ENCODE peak calls at places on chromosome 2, in nine cellular contexts. N is HepG2, Q is psoas muscle, Y is sigmoid colon, O is astrocyte of the spinal cord, K is spleen, M is coronary artery, R is fibroblast of the aortic adventitia, A is upper lobe of right lung. D is an unnamed sample.

GRCh38 chr2:17413031-17413430 is 105.2 kb downstream of the RAD51AP2 start:
- DNase-seq in O (peak), N (no peak), K (no peak), R (peak), Y (no peak), Q (no peak), A (no peak), M (no peak), D (no peak)

GRCh38 chr2:71785550-71785951 is 332.2 kb downstream of the DYSF start:
- DNase-seq in K (peak), M (peak), A (no peak), Q (peak), R (no peak), N (no peak), O (no peak), Y (no peak), D (peak)

GRCh38 chr2:65574911-65575444 is 142.6 kb upstream of the SPRED2 start:
- DNase-seq in R (no peak), Q (no peak), M (no peak), N (no peak), O (no peak), A (no peak), K (peak), Y (no peak), D (peak)

GRCh38 chr2:64260817-64261216 is 116.6 kb upstream of the PELI1 start:
- DNase-seq in M (no peak), O (no peak), N (no peak), K (peak), R (no peak), Q (no peak), Y (peak), A (peak), D (peak)

GRCh38 chr2:9897331-9897737 is 54.1 kb downstream of the TAF1B start:
- DNase-seq in K (no peak), M (no peak), R (peak), Q (peak), A (no peak), Y (peak), N (no peak), O (peak), D (no peak)

GRCh38 chr2:166891727-166892126 is 3.4 kb downstream of the XIRP2 start:
- DNase-seq in Y (no peak), Q (no peak), A (no peak), M (no peak), R (no peak), N (no peak), K (no peak), O (no peak), D (no peak)

GRCh38 chr2:226799211-226799975 is at the start of gene IRS1:
- DNase-seq in Y (peak), K (peak), N (peak), Q (peak), R (peak), O (peak), M (peak), A (peak), D (peak)

GRCh38 chr2:12110074-12110473 is 363.6 kb downstream of the LPIN1 start:
- DNase-seq in M (no peak), K (no peak), Q (no peak), N (no peak), O (peak), R (peak), A (no peak), Y (no peak), D (no peak)

GRCh38 chr2:238168196-238168815 is 9.5 kb downstream of the ERFE start:
- DNase-seq in Q (no peak), R (no peak), K (no peak), O (no peak), A (peak), N (no peak), Y (no peak), M (peak), D (no peak)

GRCh38 chr2:152580722-152581121 is 136.5 kb downstream of the PRPF40A start:
- DNase-seq in N (no peak), A (no peak), K (no peak), O (peak), Y (no peak), Q (no peak), M (no peak), R (peak), D (no peak)

GRCh38 chr2:235642446-235643107 is 148.7 kb downstream of the AGAP1 start:
- DNase-seq in K (no peak), Y (no peak), R (peak), N (no peak), Q (no peak), O (peak), A (no peak), M (no peak), D (no peak)

GRCh38 chr2:123695449-123695848 is 329.6 kb upstream of the CNTNAP5 start:
- DNase-seq in R (no peak), A (no peak), K (no peak), N (no peak), M (no peak), Y (no peak), O (no peak), Q (no peak), D (no peak)

GRCh38 chr2:208546860-208547650 is 140.5 kb downstream of the PTH2R start:
- DNase-seq in R (no peak), Y (no peak), K (no peak), Q (no peak), M (no peak), O (no peak), N (no peak), A (no peak), D (no peak)

GRCh38 chr2:10614940-10615339 is 74.8 kb downstream of the NOL10 start:
- DNase-seq in O (no peak), K (no peak), M (no peak), A (no peak), Y (no peak), N (no peak), Q (no peak), R (no peak), D (no peak)

GRCh38 chr2:160522951-160523700 is 29.5 kb upstream of the RBMS1 start:
- DNase-seq in Y (no peak), K (no peak), A (no peak), M (no peak), N (no peak), R (peak), Q (no peak), O (peak), D (no peak)

GRCh38 chr2:69386376-69386775 is 651 bp downstream of the GFPT1 start:
- DNase-seq in R (no peak), Q (no peak), M (no peak), A (no peak), Y (no peak), K (no peak), N (peak), O (no peak), D (no peak)

GRCh38 chr2:207502799-207503198 is 27.0 kb upstream of the CREB1 start:
- DNase-seq in N (no peak), R (no peak), O (no peak), M (no peak), Y (no peak), Q (no peak), K (no peak), A (no peak), D (no peak)

GRCh38 chr2:27262379-27263286 is at the start of gene SLC30A3:
- DNase-seq in Y (peak), R (no peak), M (no peak), K (peak), Q (peak), N (no peak), A (peak), O (no peak), D (peak)

GRCh38 chr2:51290725-51291124 is 258.8 kb upstream of the NRXN1 start:
- DNase-seq in Q (no peak), Y (no peak), K (no peak), O (peak), A (no peak), M (no peak), R (peak), N (no peak), D (no peak)

GRCh38 chr2:27638709-27639108 is 9.9 kb downstream of the GPN1 start:
- DNase-seq in A (no peak), R (peak), N (no peak), Q (no peak), O (peak), Y (no peak), M (no peak), K (no peak), D (no peak)

GRCh38 chr2:158735822-158736580 is 59.1 kb upstream of the DAPL1 start:
- DNase-seq in M (no peak), A (no peak), R (no peak), N (peak), O (no peak), Y (no peak), Q (no peak), K (no peak), D (no peak)

GRCh38 chr2:149015926-149016563 is 22.5 kb upstream of the LYPD6B start:
- DNase-seq in R (no peak), Q (no peak), A (no peak), M (no peak), K (no peak), O (no peak), Y (no peak), N (no peak), D (no peak)

GRCh38 chr2:31922542-31923408 is 88.0 kb downstream of the MEMO1 start:
- DNase-seq in A (no peak), K (no peak), M (no peak), Q (no peak), N (no peak), O (no peak), R (no peak), Y (no peak), D (no peak)

GRCh38 chr2:196989496-196989895 is 63.0 kb upstream of the PGAP1 start:
- DNase-seq in K (no peak), Y (no peak), A (no peak), M (no peak), Q (no peak), O (no peak), R (no peak), N (no peak), D (no peak)

GRCh38 chr2:120439637-120440384 is 93.9 kb downstream of the INHBB start:
- DNase-seq in A (no peak), O (no peak), Y (no peak), N (peak), M (peak), R (no peak), Q (no peak), K (no peak), D (no peak)

GRCh38 chr2:241810304-241811208 is 1.6 kb downstream of the NEU4 start:
- DNase-seq in Y (peak), R (no peak), Q (peak), M (peak), N (no peak), K (peak), A (peak), O (no peak), D (peak)

GRCh38 chr2:221787561-221787960 is 215.5 kb upstream of the EPHA4 start:
- DNase-seq in Y (no peak), R (no peak), A (no peak), K (no peak), O (no peak), N (no peak), M (no peak), Q (no peak), D (no peak)

GRCh38 chr2:191892391-191892790 is 45.5 kb upstream of the CAVIN2 start:
- DNase-seq in M (no peak), K (no peak), A (no peak), R (peak), N (no peak), O (peak), Q (no peak), Y (no peak), D (no peak)

GRCh38 chr2:24489942-24490673 is 946 bp upstream of the NCOA1 start:
- DNase-seq in O (peak), N (peak), K (no peak), Y (peak), M (no peak), Q (no peak), A (no peak), R (no peak), D (peak)

DNA sequence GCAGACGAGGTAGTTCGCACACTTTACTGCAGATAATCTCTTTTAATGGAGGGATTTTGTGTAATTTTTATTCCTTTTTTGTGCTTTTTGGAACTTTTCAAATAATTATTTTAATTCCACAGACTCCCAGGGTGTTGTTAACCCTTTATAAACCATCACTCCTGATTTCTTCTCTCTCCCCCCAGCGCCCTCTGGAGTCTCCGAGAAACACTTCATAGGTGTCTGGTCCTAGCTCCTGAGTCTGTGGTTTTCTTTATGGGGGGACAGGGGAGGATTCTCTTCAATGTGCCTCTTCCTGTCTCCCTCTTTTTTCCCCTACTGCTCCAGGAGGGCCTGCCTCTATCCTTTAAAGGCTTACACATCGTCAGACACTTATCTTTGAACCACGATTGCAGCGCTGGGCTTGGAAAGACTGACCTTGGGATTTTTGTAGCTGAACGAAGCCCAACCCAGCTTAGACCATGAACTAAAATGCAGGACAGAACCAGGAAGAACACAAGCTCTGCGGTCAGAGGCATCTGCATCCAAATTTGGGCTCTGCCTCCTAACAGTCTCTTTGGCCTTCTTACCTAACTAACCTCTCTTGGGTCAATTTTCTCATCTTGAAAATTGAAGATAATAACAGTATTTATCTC is 7.1 kb upstream of the PKDCC start:
- DNase-seq in R (peak), A (no peak), Q (no peak), O (no peak), N (no peak), M (peak), Y (no peak), K (no peak), D (peak)
- TF ChIP-seq CTCF in R (no peak), A (no peak), Q (no peak), O (no peak), N (peak), M (no peak), Y (no peak), K (no peak), D (peak)

GRCh38 chr2:36964496-36965058 is 1.8 kb downstream of the STRN start:
- DNase-seq in M (no peak), K (no peak), A (no peak), N (no peak), R (peak), Q (no peak), Y (no peak), O (no peak), D (no peak)
- H3K4me3 ChIP-seq in M (peak), K (no peak), A (peak), N (peak), R (peak), Q (peak), Y (no peak), O (no peak), D (peak)

DNA sequence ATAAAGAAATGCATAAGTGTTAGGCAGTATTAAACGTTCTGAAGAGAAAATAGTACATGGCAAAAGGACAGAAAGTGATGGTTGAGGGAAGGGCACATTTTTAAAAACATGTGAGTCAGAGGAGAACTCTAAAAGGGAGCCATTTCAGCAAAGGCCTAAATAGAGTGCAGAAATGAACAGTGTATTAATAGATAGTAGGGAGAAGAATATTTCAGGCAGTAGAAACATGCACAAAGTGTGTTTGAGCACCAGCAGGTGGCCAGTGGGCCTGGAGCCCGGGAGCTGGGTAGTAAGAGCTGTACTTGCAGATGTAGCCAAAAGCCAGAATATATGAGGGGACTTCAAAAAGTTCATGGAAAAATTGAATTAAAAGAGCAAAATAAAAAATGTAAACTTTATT is 288.1 kb upstream of the FIGN start:
- DNase-seq in Q (no peak), O (peak), K (no peak), A (peak), M (no peak), N (no peak), R (no peak), Y (no peak), D (no peak)
- TF ChIP-seq CTCF in Q (no peak), O (peak), K (no peak), A (no peak), M (no peak), N (no peak), R (no peak), Y (no peak), D (no peak)

GRCh38 chr2:128086244-128086643 is 4.8 kb upstream of the UGGT1 start:
- DNase-seq in O (no peak), N (peak), Q (no peak), R (no peak), A (no peak), Y (no peak), M (no peak), K (no peak), D (no peak)
- H3K4me3 ChIP-seq in O (no peak), N (no peak), Q (no peak), R (no peak), A (no peak), Y (no peak), M (no peak), K (no peak), D (no peak)

GRCh38 chr2:233638836-233639235 is 2.6 kb downstream of the UGT1A10 start:
- DNase-seq in Y (no peak), Q (no peak), R (no peak), N (no peak), A (no peak), K (no peak), O (no peak), M (no peak), D (no peak)

GRCh38 chr2:233639860-233640259 is 3.6 kb downstream of the UGT1A10 start:
- DNase-seq in R (no peak), K (no peak), O (no peak), N (no peak), A (no peak), Q (no peak), M (no peak), Y (no peak), D (no peak)

DNA sequence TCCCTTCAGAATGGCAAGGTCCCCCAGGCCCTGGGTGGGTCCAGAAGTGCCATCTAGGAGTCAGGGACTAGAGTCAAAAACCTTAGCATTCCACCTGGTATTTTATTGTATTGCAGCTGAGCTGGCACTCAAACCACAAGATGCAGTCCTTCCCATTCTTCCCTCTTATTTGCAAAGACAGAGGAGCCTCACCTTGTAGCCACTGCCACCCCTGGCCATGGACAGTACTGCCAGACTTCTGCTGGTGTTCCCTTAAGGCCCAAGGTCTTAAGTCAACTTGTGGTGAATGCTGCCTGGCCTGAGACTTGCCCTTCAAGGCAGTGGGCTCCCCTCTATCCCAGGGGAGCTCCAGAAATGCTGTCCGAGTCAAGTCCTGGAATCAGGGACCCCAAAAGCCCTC is 6.9 kb downstream of the UGT1A10 start:
- DNase-seq in O (no peak), K (no peak), Y (no peak), Q (no peak), N (peak), A (no peak), R (peak), M (no peak), D (peak)
- TF ChIP-seq CTCF in O (peak), K (no peak), Y (no peak), Q (no peak), N (peak), A (no peak), R (peak), M (no peak), D (peak)

GRCh38 chr2:178219247-178219646 is 24.9 kb downstream of the OSBPL6 start:
- DNase-seq in O (no peak), Y (no peak), N (no peak), K (no peak), A (no peak), Q (no peak), R (no peak), M (no peak), D (no peak)
- H3K4me3 ChIP-seq in O (no peak), Y (no peak), N (no peak), K (no peak), A (no peak), Q (no peak), R (no peak), M (no peak), D (no peak)

DNA sequence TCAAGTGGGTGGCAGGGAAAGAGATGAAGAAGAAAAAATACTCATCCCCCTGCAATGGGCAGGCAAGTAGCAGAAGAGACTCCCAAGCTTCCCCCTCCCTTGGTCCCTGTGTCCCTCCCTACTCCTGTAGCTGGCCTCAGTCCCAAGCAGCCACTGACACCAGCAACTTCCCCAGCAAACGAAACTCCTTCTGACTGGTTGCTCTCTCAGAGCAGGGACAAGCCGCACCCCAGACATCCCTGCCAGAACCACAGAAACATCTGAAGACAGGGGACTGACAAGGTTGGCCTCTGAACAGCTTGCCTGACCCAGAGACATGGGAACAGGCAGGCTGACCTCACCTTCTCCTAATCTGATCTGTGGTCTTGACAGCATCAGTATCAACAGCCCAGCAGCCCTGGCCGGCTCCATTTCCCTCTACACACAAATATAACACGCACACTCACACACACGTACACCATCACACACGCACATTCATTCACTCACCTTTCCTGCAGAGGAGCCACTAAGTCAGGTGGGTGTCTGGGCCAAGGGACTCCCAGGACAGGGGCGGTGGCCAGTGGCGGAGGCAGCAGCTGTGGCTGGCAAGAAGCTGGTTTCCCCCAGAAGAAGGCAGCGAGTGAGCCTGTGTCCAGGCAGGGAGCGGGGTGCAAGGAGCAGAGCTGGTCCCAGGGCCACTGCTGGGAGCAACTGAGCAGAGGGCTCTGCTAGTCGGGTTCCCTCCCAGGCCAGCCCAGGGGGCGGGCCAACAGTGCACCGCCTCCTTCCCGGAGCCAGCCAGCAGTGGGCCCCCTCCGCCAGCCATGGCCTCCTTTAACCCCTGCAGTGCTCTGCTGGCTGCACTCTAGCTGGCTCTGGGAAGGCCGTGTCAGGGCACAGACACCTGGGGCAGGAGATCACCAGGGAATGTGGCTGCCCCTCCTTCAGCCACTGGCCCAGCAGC is 59.1 kb downstream of the TNS1 start:
- DNase-seq in M (peak), K (peak), R (peak), Y (peak), O (peak), N (peak), A (peak), Q (peak), D (peak)
- TF ChIP-seq CTCF in M (no peak), K (no peak), R (peak), Y (no peak), O (peak), N (peak), A (peak), Q (peak), D (peak)

GRCh38 chr2:239319261-239319661 is 81.6 kb downstream of the HDAC4 start:
- DNase-seq in N (no peak), M (peak), Q (peak), K (peak), O (peak), Y (peak), A (no peak), R (peak), D (peak)
- H3K4me3 ChIP-seq in N (no peak), M (peak), Q (peak), K (peak), O (peak), Y (peak), A (peak), R (peak), D (no peak)

D was measured in endodermal cell.